ENCODE peak calls at places on chromosomes 4 and X, in five cellular contexts. One of them, this sample, is unnamed. For H4K20me1, the result is how much of the 10 kb centered on the place peaks cover.

GRCh38 chrX:50579955-50580354 is 109.3 kb upstream of the DGKK start:
- DNase-seq in H9: peak
- DNase-seq in neural progenitor cell: peak
- DNase-seq in astrocyte: peak
- DNase-seq in GM23248: peak
- DNase-seq in this sample: peak

GRCh38 chr4:7799723-7800122 is 139.9 kb downstream of the AFAP1 start:
- DNase-seq in astrocyte: no peak
- DNase-seq in GM23248: no peak
- DNase-seq in neural progenitor cell: no peak
- DNase-seq in H9: no peak
- DNase-seq in this sample: no peak

GRCh38 chr4:112802780-112803179 is 165.8 kb downstream of the LARP7 start:
- DNase-seq in H9: no peak
- DNase-seq in astrocyte: no peak
- DNase-seq in neural progenitor cell: no peak
- DNase-seq in GM23248: no peak
- DNase-seq in this sample: no peak

GRCh38 chrX:40279762-40280161 is 182.0 kb upstream of the BCOR start:
- DNase-seq in astrocyte: no peak
- DNase-seq in H9: no peak
- DNase-seq in neural progenitor cell: no peak
- DNase-seq in GM23248: no peak
- DNase-seq in this sample: no peak

GRCh38 chrX:154490021-154490413 is 412 bp downstream of the SLC10A3 start:
- DNase-seq in astrocyte: peak
- DNase-seq in H9: no peak
- DNase-seq in neural progenitor cell: no peak
- DNase-seq in GM23248: peak
- DNase-seq in this sample: peak

GRCh38 chrX:2283111-2283847 is 217.5 kb downstream of the DHRSX start:
- DNase-seq in H9: no peak
- DNase-seq in astrocyte: peak
- DNase-seq in GM23248: no peak
- DNase-seq in neural progenitor cell: no peak
- DNase-seq in this sample: no peak

GRCh38 chrX:19739683-19740082 is 147.7 kb downstream of the SH3KBP1 start:
- DNase-seq in neural progenitor cell: peak
- DNase-seq in GM23248: peak
- DNase-seq in astrocyte: peak
- DNase-seq in H9: peak
- DNase-seq in this sample: peak

GRCh38 chr4:31995943-31996901 is 1276.1 kb downstream of the PCDH7 start:
- DNase-seq in GM23248: no peak
- DNase-seq in astrocyte: no peak
- DNase-seq in H9: peak
- DNase-seq in neural progenitor cell: peak
- DNase-seq in this sample: no peak

GRCh38 chr4:129323630-129324029 is 227.7 kb downstream of the C4orf33 start:
- DNase-seq in neural progenitor cell: no peak
- DNase-seq in astrocyte: no peak
- DNase-seq in GM23248: no peak
- DNase-seq in H9: no peak
- DNase-seq in this sample: no peak

GRCh38 chr4:71132486-71132885 is 139.0 kb downstream of the DCK start:
- DNase-seq in neural progenitor cell: no peak
- DNase-seq in H9: no peak
- DNase-seq in astrocyte: no peak
- DNase-seq in GM23248: peak
- DNase-seq in this sample: no peak

GRCh38 chr4:186807809-186808634 is 84.4 kb upstream of the FAT1 start:
- DNase-seq in H9: no peak
- DNase-seq in GM23248: peak
- DNase-seq in astrocyte: peak
- DNase-seq in neural progenitor cell: no peak
- DNase-seq in this sample: no peak

GRCh38 chrX:103628386-103629290 is at the start of gene TCEAL1:
- DNase-seq in astrocyte: peak
- DNase-seq in neural progenitor cell: peak
- DNase-seq in GM23248: peak
- DNase-seq in H9: peak
- DNase-seq in this sample: peak

GRCh38 chrX:7389576-7389975 is 241.6 kb upstream of the PUDP start:
- DNase-seq in GM23248: no peak
- DNase-seq in neural progenitor cell: no peak
- DNase-seq in astrocyte: no peak
- DNase-seq in H9: no peak
- DNase-seq in this sample: no peak

GRCh38 chrX:6777211-6778002 is 242.5 kb upstream of the VCX3A start:
- DNase-seq in neural progenitor cell: no peak
- DNase-seq in H9: no peak
- DNase-seq in GM23248: no peak
- DNase-seq in astrocyte: no peak
- DNase-seq in this sample: no peak

GRCh38 chrX:24294619-24295018 is 19.2 kb downstream of the SUPT20HL2 start:
- DNase-seq in neural progenitor cell: peak
- DNase-seq in H9: peak
- DNase-seq in GM23248: peak
- DNase-seq in astrocyte: no peak
- DNase-seq in this sample: no peak

GRCh38 chrX:133391116-133391515 is 24.2 kb downstream of the GPC4 start:
- DNase-seq in H9: no peak
- DNase-seq in GM23248: no peak
- DNase-seq in neural progenitor cell: no peak
- DNase-seq in astrocyte: no peak
- DNase-seq in this sample: no peak

GRCh38 chr4:153143527-153144348 is 60.5 kb upstream of the TRIM2 start:
- DNase-seq in H9: no peak
- DNase-seq in GM23248: peak
- DNase-seq in neural progenitor cell: no peak
- DNase-seq in astrocyte: peak
- DNase-seq in this sample: peak

GRCh38 chr4:2300431-2300861 is 38.5 kb upstream of the MXD4 start:
- DNase-seq in astrocyte: no peak
- DNase-seq in H9: no peak
- DNase-seq in GM23248: no peak
- DNase-seq in neural progenitor cell: no peak
- DNase-seq in this sample: no peak

GRCh38 chr4:3706111-3706511 is 60.1 kb upstream of the ADRA2C start:
- DNase-seq in astrocyte: no peak
- DNase-seq in GM23248: no peak
- DNase-seq in neural progenitor cell: no peak
- DNase-seq in H9: no peak
- DNase-seq in this sample: no peak

GRCh38 chr4:139167774-139168444 is 9.1 kb downstream of the ELF2 start:
- DNase-seq in neural progenitor cell: no peak
- DNase-seq in H9: no peak
- DNase-seq in astrocyte: peak
- DNase-seq in GM23248: peak
- DNase-seq in this sample: peak

GRCh38 chr4:182015893-182016292 is 227.3 kb upstream of the TENM3 start:
- DNase-seq in neural progenitor cell: no peak
- DNase-seq in astrocyte: peak
- DNase-seq in GM23248: peak
- DNase-seq in H9: no peak
- DNase-seq in this sample: peak

GRCh38 chrX:31546130-31546529 is 474.3 kb upstream of the FTHL17 start:
- DNase-seq in astrocyte: peak
- DNase-seq in H9: no peak
- DNase-seq in neural progenitor cell: no peak
- DNase-seq in GM23248: peak
- DNase-seq in this sample: peak

GRCh38 chr4:179292443-179292842 is 1850.2 kb upstream of the AGA start:
- DNase-seq in GM23248: no peak
- DNase-seq in astrocyte: no peak
- DNase-seq in neural progenitor cell: no peak
- DNase-seq in H9: no peak
- DNase-seq in this sample: peak

GRCh38 chrX:111095974-111096870 is at the start of gene PAK3:
- DNase-seq in neural progenitor cell: peak
- DNase-seq in GM23248: peak
- DNase-seq in H9: peak
- DNase-seq in astrocyte: peak
- DNase-seq in this sample: peak

DNA sequence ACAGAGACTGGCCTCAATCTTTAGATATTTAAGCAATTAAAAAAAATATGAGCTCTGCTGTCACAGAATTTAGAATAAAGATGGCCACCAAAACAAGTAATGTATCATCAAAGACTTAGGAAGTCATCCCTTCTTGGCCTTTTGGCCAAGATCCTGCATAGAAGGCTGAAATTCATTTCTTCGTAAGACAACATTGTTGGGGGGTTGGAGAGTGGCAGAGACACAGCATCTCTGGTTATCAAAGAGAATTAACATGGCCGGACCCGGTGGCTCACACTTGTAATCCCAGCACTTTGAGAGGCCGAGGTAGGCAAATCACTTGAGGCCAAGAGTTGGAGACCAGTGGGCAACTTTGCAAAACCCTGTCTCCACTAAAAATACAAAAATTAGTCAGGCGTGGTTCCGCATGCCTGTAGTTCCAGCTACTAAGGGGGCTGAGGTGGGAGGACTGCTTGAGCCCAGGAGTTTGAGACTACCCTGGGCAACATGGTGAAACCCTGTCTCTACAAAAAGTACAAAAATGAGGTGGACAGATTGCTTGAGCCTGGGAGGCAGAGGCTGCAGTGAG is 4.0 kb downstream of the PPM1K start:
- DNase-seq in GM23248: no peak
- DNase-seq in neural progenitor cell: no peak
- DNase-seq in H9: no peak
- DNase-seq in astrocyte: no peak
- DNase-seq in this sample: no peak
- H3K9ac ChIP-seq in GM23248: no peak
- H3K9ac ChIP-seq in neural progenitor cell: no peak
- H3K9ac ChIP-seq in H9: no peak
- H3K9ac ChIP-seq in astrocyte: no peak
- H3K9ac ChIP-seq in this sample: no peak

DNA sequence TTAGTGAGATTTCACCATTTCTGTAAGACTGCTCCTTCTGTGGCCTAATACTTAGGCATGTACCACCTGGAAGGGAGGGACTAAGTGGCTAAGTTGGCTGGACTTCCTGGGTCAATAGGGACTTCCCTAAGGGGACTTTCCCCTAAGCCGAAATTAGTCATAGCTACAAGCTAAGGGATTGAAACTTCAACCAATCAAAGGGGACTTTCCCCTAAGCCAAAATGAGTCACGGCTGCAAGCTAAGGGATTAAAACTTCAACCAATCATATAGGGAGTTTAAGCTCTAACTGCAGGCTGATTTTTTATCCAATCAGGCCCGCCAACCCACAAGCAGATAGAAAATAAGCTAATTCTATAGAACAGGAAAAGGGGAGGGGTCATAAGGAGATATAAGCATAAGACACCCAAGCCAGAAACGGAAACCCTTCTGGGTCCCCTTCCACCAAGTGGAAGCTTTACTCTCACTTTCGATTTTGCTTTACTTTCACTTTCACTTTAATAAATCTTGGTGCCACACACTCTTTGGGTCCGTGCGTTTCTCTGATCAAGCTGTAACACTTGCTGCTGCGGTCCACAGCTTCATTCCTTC is 382.8 kb downstream of the KLHL4 start:
- DNase-seq in astrocyte: no peak
- DNase-seq in GM23248: no peak
- DNase-seq in H9: no peak
- DNase-seq in neural progenitor cell: no peak
- DNase-seq in this sample: no peak
- H4K20me1 ChIP-seq in astrocyte: under half
- H4K20me1 ChIP-seq in GM23248: under half
- H4K20me1 ChIP-seq in H9: under half
- H4K20me1 ChIP-seq in neural progenitor cell: under half
- H4K20me1 ChIP-seq in this sample: under half

GRCh38 chrX:97622111-97622510 is 738.4 kb downstream of the RPA4 start:
- DNase-seq in neural progenitor cell: no peak
- DNase-seq in astrocyte: no peak
- DNase-seq in H9: no peak
- DNase-seq in GM23248: no peak
- DNase-seq in this sample: no peak
- H3K9ac ChIP-seq in neural progenitor cell: no peak
- H3K9ac ChIP-seq in astrocyte: no peak
- H3K9ac ChIP-seq in H9: no peak
- H3K9ac ChIP-seq in GM23248: no peak
- H3K9ac ChIP-seq in this sample: no peak

DNA sequence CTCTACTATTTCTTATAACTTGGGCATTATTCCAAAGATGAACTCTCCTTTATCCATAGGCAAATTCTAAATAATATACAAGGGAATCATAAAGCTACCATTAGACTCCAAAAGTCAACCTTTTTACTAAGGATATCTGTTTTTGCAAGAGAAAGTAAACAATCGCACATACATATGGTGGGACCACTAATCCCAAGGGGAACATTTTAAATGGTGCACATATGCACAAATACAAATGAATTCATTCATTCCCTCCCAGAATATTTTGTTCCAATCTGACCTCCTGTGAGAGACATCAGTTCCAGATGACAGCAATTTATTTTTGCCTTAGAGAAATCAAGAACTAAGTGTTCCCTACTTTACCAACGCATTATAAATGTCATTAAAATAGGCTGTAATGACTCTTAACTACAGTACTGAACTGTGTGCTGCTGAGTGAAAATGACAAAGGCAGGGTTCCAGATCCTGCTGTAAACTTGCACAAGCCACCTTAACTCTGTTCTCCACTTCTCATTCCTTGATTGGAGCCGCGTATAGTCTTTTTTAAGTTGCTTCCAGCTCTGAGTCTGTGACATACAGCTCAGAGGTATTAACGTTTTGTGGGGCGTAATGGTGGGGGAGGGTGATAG is 2.0 kb downstream of the DHX15 start:
- DNase-seq in neural progenitor cell: peak
- DNase-seq in GM23248: peak
- DNase-seq in H9: no peak
- DNase-seq in astrocyte: no peak
- DNase-seq in this sample: no peak
- H4K20me1 ChIP-seq in neural progenitor cell: half or more
- H4K20me1 ChIP-seq in GM23248: under half
- H4K20me1 ChIP-seq in H9: under half
- H4K20me1 ChIP-seq in astrocyte: half or more
- H4K20me1 ChIP-seq in this sample: under half

GRCh38 chrX:77635372-77635771 is 150.6 kb downstream of the ATRX start:
- DNase-seq in H9: no peak
- DNase-seq in astrocyte: no peak
- DNase-seq in GM23248: no peak
- DNase-seq in neural progenitor cell: no peak
- DNase-seq in this sample: no peak
- H3K9ac ChIP-seq in H9: no peak
- H3K9ac ChIP-seq in astrocyte: no peak
- H3K9ac ChIP-seq in GM23248: no peak
- H3K9ac ChIP-seq in neural progenitor cell: no peak
- H3K9ac ChIP-seq in this sample: no peak

This sample was measured in fibroblast of lung.